ENCODE peak calls at places on chromosomes 3 and 15, in four cellular contexts. T is kidney epithelial cell, F is DND-41, N is heart right ventricle. H is an unnamed sample.

GRCh38 chr3:163058190-163058854 is 1561.7 kb downstream of the OTOL1 start:
- DNase-seq in T (no peak), F (no peak), N (no peak), H (no peak)

GRCh38 chr3:116029286-116029685 is 406.0 kb downstream of the GAP43 start:
- DNase-seq in T (peak; percentile 14), F (no peak), N (no peak), H (no peak)

GRCh38 chr3:158381274-158381868 is 189.6 kb upstream of the MLF1 start:
- DNase-seq in T (no peak), F (no peak), N (no peak), H (peak; percentile 8)

GRCh38 chr3:138395865-138396751 is 38.3 kb upstream of the ESYT3 start:
- DNase-seq in T (no peak), F (no peak), N (peak; percentile 57), H (no peak)

GRCh38 chr15:67980171-67980570 is 73.9 kb upstream of the PIAS1 start:
- DNase-seq in T (no peak), F (no peak), N (no peak), H (no peak)

GRCh38 chr3:13266651-13267347 is 153.3 kb downstream of the NUP210 start:
- DNase-seq in T (no peak), F (no peak), N (no peak), H (no peak)

GRCh38 chr15:69666441-69666882 is 213.8 kb downstream of the RPLP1 start:
- DNase-seq in T (no peak), F (no peak), N (peak; percentile 24), H (peak; percentile 10)

GRCh38 chr3:19934098-19934566 is at the start of gene EFHB:
- DNase-seq in T (no peak), F (no peak), N (no peak), H (peak; percentile 27)

GRCh38 chr3:14244521-14244920 is 65.9 kb downstream of the LSM3 start:
- DNase-seq in T (no peak), F (no peak), N (no peak), H (no peak)

GRCh38 chr3:120349819-120350125 is 618 bp upstream of the LRRC58 start:
- DNase-seq in T (no peak), F (no peak), N (no peak), H (no peak)

GRCh38 chr3:10377148-10377725 is 56.3 kb upstream of the SEC13 start:
- DNase-seq in T (no peak), F (no peak), N (peak; percentile 67), H (no peak)

GRCh38 chr3:21041621-21042020 is 709.4 kb downstream of the ZNF385D start:
- DNase-seq in T (no peak), F (no peak), N (no peak), H (no peak)

GRCh38 chr15:64224508-64224907 is 61.7 kb upstream of the PPIB start:
- DNase-seq in T (no peak), F (no peak), N (peak; percentile 61), H (peak; percentile 62)

GRCh38 chr3:172913911-172914730 is 163.6 kb downstream of the ECT2 start:
- DNase-seq in T (no peak), F (no peak), N (no peak), H (no peak)

GRCh38 chr3:152638707-152639450 is 196.1 kb upstream of the P2RY1 start:
- DNase-seq in T (no peak), F (no peak), N (peak; percentile 11), H (peak; percentile 16)

GRCh38 chr3:143277531-143277930 is 158.0 kb downstream of the CHST2 start:
- DNase-seq in T (no peak), F (no peak), N (no peak), H (no peak)

GRCh38 chr3:194280777-194281176 is 70.4 kb downstream of the CPN2 start:
- DNase-seq in T (no peak), F (no peak), N (no peak), H (no peak)

GRCh38 chr3:36700537-36701248 is 63.7 kb downstream of the DCLK3 start:
- DNase-seq in T (no peak), F (peak; percentile 64), N (peak; percentile 16), H (peak; percentile 85)

GRCh38 chr3:127016043-127016343 is 33.1 kb downstream of the PLXNA1 start:
- DNase-seq in T (no peak), F (no peak), N (no peak), H (no peak)

GRCh38 chr3:12049675-12050074 is 45.5 kb downstream of the SYN2 start:
- DNase-seq in T (no peak), F (no peak), N (no peak), H (peak; percentile 22)

GRCh38 chr15:65400760-65401606 is 21.8 kb downstream of the IGDCC4 start:
- DNase-seq in T (no peak), F (peak; percentile 69), N (peak; percentile 41), H (peak; percentile 85)

GRCh38 chr3:31541102-31541501 is 8.4 kb downstream of the STT3B start:
- DNase-seq in T (no peak), F (no peak), N (no peak), H (no peak)

GRCh38 chr3:52053307-52054304 is 2.8 kb downstream of the DUSP7 start:
- DNase-seq in T (no peak), F (no peak), N (peak; percentile 49), H (no peak)

GRCh38 chr3:18124501-18124900 is 300.6 kb downstream of the SATB1 start:
- DNase-seq in T (peak; percentile 67), F (no peak), N (no peak), H (peak; percentile 85)

GRCh38 chr15:41148065-41148464 is 32.0 kb upstream of the INO80 start:
- DNase-seq in T (no peak), F (no peak), N (no peak), H (no peak)

GRCh38 chr3:171453175-171453868 is 6.9 kb downstream of the TNIK start:
- DNase-seq in T (no peak), F (no peak), N (no peak), H (no peak)

GRCh38 chr3:161691677-161692076 is 195.1 kb downstream of the OTOL1 start:
- DNase-seq in T (no peak), F (no peak), N (no peak), H (no peak)

GRCh38 chr3:128515967-128516366 is 23.0 kb upstream of the GATA2 start:
- DNase-seq in T (no peak), F (no peak), N (no peak), H (no peak)

GRCh38 chr15:68800875-68801274 is 19.8 kb downstream of the ANP32A start:
- DNase-seq in T (no peak), F (no peak), N (no peak), H (no peak)

GRCh38 chr15:74173545-74174215 is at the start of gene ISLR:
- DNase-seq in T (no peak), F (no peak), N (peak; percentile 53), H (peak; percentile 75)

DNA sequence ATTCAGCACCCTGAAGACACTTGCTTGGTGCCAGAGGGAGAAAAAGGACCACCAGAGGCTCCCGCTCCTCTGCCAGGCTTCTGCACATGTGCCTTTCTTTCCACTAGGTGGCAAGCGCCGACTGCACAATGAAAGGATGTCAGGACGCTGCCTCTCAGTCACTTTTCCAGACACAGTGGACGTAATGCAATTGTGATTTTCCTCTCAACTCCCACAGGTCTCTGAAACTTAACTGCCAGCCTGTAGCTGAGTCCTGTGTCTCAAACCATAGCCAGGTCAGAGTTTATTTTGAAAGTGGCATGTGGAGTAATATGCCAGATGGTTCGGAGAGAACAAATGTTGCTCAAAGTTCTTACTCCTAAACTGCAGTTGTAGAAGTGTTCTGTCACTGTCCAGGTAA is 162.9 kb downstream of the ITPR1 start:
- DNase-seq in T (peak; percentile 38), F (peak; percentile 48), N (peak; percentile 67), H (peak; percentile 79)
- TF ChIP-seq CTCF in T (peak; percentile 97), F (peak; percentile 74), N (peak; percentile 91), H (peak; percentile 90)

DNA sequence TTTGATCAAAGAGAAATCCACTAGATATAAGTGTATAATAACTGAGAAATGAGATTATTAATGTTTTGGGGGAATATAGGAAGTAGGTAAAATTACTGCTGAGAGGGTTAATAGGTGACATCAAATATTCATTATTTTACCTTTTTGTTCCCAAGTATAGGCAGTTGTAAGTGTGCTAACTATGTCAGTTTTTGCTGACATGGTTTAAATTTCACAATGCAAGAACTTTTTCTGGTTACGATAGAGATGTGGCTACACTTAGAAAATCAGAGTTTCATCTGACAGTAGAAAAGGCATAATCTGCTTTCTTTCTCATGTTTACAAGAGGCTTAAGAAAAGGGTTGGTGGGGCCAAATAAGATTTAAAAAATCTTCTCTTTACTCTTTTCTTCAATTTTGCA is 235.0 kb upstream of the DPPA4 start:
- DNase-seq in T (no peak), F (no peak), N (no peak), H (no peak)
- H3K4me3 ChIP-seq in T (no peak overlapping the region), F (no peak overlapping the region), N (no peak overlapping the region), H (no peak overlapping the region)

GRCh38 chr3:63245842-63246241 is 32.3 kb upstream of the SYNPR start:
- DNase-seq in T (no peak), F (no peak), N (no peak), H (no peak)

GRCh38 chr3:63251499-63251898 is 26.6 kb upstream of the SYNPR start:
- DNase-seq in T (no peak), F (no peak), N (no peak), H (no peak)

GRCh38 chr3:63242124-63242523 is 36.0 kb upstream of the SYNPR start:
- DNase-seq in T (no peak), F (no peak), N (no peak), H (no peak)

DNA sequence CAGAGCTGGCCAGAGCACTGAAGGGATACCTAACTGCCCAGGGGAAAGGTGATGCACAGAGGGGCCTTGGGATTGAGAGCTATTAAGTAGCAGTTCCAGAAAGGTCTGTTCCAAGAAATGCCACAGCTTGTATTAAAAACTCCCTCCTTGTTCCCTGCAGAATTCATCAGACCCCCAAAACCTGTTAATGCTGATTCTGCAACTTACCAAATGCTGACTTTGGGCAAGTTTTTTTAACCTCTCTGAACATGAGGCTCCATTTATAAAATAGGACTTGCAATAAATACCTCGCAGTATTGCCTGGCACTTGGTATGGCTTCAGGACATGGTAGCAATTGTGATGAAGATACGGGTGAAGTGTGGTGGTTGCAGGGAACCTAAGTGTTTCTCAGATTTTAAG is 30.1 kb upstream of the SYNPR start:
- DNase-seq in T (no peak), F (no peak), N (no peak), H (no peak)
- TF ChIP-seq CTCF in T (no peak), F (no peak), N (no peak), H (no peak)

DNA sequence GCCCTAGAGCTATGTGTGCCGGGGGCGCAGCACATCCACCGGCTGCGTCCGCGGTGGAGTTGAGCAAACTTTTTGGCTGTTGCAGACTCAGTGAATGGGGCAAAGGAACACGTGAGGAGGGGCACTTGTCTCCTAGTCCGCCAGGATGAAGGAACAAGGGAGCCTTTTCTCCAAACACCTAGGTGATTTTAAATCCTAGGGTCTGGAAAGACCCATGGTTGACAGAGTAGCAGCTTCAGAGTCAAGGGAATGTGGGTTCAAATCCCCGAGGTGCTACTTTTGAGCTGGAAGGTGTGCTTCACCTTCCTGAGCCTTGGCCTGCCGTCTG is 648 bp downstream of the ACAN start:
- DNase-seq in T (no peak), F (no peak), N (no peak), H (no peak)
- H3K4me3 ChIP-seq in T (no peak overlapping the region), F (no peak overlapping the region), N (no peak overlapping the region), H (no peak overlapping the region)